ENCODE peak calls at places on chromosomes 4 and X, in eight cellular contexts. I is HCT116, E is GM13976, N is GM04504, D is NCI-H524, A is BJ, C is fibroblast of pulmonary artery, J is Kasumi-1. R is an unnamed sample.

GRCh38 chr4:8376361-8377102 is 64.0 kb downstream of the ACOX3 start:
- DNase-seq in I (no peak), E (no peak), N (no peak), D (no peak), A (no peak), C (peak), J (no peak), R (no peak)

GRCh38 chrX:6170424-6170823 is 58.2 kb downstream of the NLGN4X start:
- DNase-seq in I (no peak), E (no peak), N (no peak), D (no peak), A (no peak), C (no peak), J (no peak), R (no peak)

GRCh38 chr4:180827610-180828009 is 1415.6 kb upstream of the TENM3 start:
- DNase-seq in I (no peak), E (no peak), N (no peak), D (no peak), A (no peak), C (peak), J (no peak), R (no peak)

GRCh38 chr4:86367577-86367976 is 7.7 kb upstream of the MAPK10 start:
- DNase-seq in I (no peak), E (no peak), N (peak), D (no peak), A (no peak), C (peak), J (no peak), R (peak)

GRCh38 chr4:75745192-75745591 is 20.8 kb downstream of the USO1 start:
- DNase-seq in I (no peak), E (no peak), N (no peak), D (no peak), A (no peak), C (peak), J (peak), R (no peak)

GRCh38 chrX:31522760-31523159 is 450.9 kb upstream of the FTHL17 start:
- DNase-seq in I (no peak), E (no peak), N (no peak), D (no peak), A (no peak), C (no peak), J (no peak), R (no peak)

GRCh38 chr4:13544556-13545393 is 467 bp upstream of the NKX3-2 start:
- DNase-seq in I (peak), E (peak), N (no peak), D (peak), A (no peak), C (peak), J (peak), R (no peak)

GRCh38 chr4:72997409-72997808 is 72.1 kb downstream of the COX18 start:
- DNase-seq in I (no peak), E (no peak), N (no peak), D (peak), A (no peak), C (peak), J (no peak), R (no peak)

GRCh38 chr4:128471576-128471975 is 184.0 kb upstream of the PGRMC2 start:
- DNase-seq in I (no peak), E (no peak), N (no peak), D (no peak), A (no peak), C (no peak), J (no peak), R (no peak)

GRCh38 chr4:177302371-177303100 is 7.1 kb upstream of the NEIL3 start:
- DNase-seq in I (no peak), E (no peak), N (no peak), D (no peak), A (no peak), C (peak), J (no peak), R (no peak)

GRCh38 chrX:154380153-154380552 is 1.1 kb downstream of the EMD start:
- DNase-seq in I (no peak), E (no peak), N (no peak), D (no peak), A (no peak), C (no peak), J (no peak), R (no peak)